ENCODE peak calls at places on chromosome 12, in five cellular contexts. Z, S, Q, J and D are unnamed samples.

GRCh38 chr12:13586361-13586760 is 389.8 kb downstream of the EMP1 start:
- DNase-seq in Z (no peak), S (no peak), Q (no peak), J (no peak), D (no peak)

GRCh38 chr12:47207005-47207717 is 127.4 kb upstream of the AMIGO2 start:
- DNase-seq in Z (peak; percentile 80), S (peak; percentile 5), Q (no peak), J (no peak), D (peak; percentile 66)

GRCh38 chr12:91877022-91877421 is 268.6 kb downstream of the BTG1 start:
- DNase-seq in Z (no peak), S (peak; percentile 87), Q (peak; percentile 67), J (peak; percentile 20), D (peak; percentile 65)

GRCh38 chr12:70663838-70664237 is 26.6 kb upstream of the PTPRB start:
- DNase-seq in Z (no peak), S (no peak), Q (no peak), J (no peak), D (no peak)

GRCh38 chr12:116528498-116528897 is 30.7 kb upstream of the MAP1LC3B2 start:
- DNase-seq in Z (no peak), S (no peak), Q (no peak), J (no peak), D (no peak)

GRCh38 chr12:43812926-43813325 is 6.8 kb upstream of the TWF1 start:
- DNase-seq in Z (no peak), S (no peak), Q (no peak), J (no peak), D (no peak)

GRCh38 chr12:57261385-57261784 is 10.4 kb upstream of the STAC3 start:
- DNase-seq in Z (no peak), S (no peak), Q (no peak), J (no peak), D (no peak)

GRCh38 chr12:45232771-45233372 is 17.0 kb downstream of the ANO6 start:
- DNase-seq in Z (no peak), S (peak; percentile 97), Q (peak; percentile 73), J (peak; percentile 69), D (no peak)

GRCh38 chr12:115943630-115944391 is 333.7 kb downstream of the MED13L start:
- DNase-seq in Z (no peak), S (no peak), Q (no peak), J (no peak), D (peak; percentile 72)

GRCh38 chr12:65965358-65965757 is 141.1 kb downstream of the HMGA2 start:
- DNase-seq in Z (no peak), S (no peak), Q (no peak), J (no peak), D (no peak)

GRCh38 chr12:20696181-20696580 is 1.0 kb downstream of the SLCO1C1 start:
- DNase-seq in Z (no peak), S (no peak), Q (peak; percentile 51), J (no peak), D (no peak)

GRCh38 chr12:121626853-121627623 is 708 bp downstream of the ORAI1 start:
- DNase-seq in Z (peak; percentile 90), S (peak; percentile 80), Q (peak; percentile 86), J (peak; percentile 60), D (peak; percentile 86)

GRCh38 chr12:121373748-121374147 is 21.5 kb upstream of the ANAPC5 start:
- DNase-seq in Z (no peak), S (no peak), Q (no peak), J (no peak), D (no peak)

GRCh38 chr12:111157486-111157885 is 211.4 kb downstream of the PHETA1 start:
- DNase-seq in Z (no peak), S (no peak), Q (no peak), J (no peak), D (no peak)

GRCh38 chr12:51536159-51536558 is 54.9 kb upstream of the SCN8A start:
- DNase-seq in Z (no peak), S (no peak), Q (no peak), J (no peak), D (no peak)
- TF ChIP-seq CTCF in Z (no peak), S (no peak), Q (no peak), J (no peak), D (no peak)

GRCh38 chr12:124386059-124386458 is 91.2 kb downstream of the RFLNA start:
- DNase-seq in Z (no peak), S (no peak), Q (no peak), J (peak; percentile 46), D (no peak)
- H3K4me1 ChIP-seq in Z (peaks cover 42% of the 10 kb centered on the region), S (peaks cover 77% of the 10 kb centered on the region), Q (peaks cover 84% of the 10 kb centered on the region), J (peaks cover 27% of the 10 kb centered on the region), D (peaks cover 67% of the 10 kb centered on the region)

GRCh38 chr12:25074113-25074512 is 120.8 kb downstream of the DNAI7 start:
- DNase-seq in Z (no peak), S (no peak), Q (no peak), J (no peak), D (no peak)

GRCh38 chr12:25072901-25073645 is 121.9 kb downstream of the DNAI7 start:
- DNase-seq in Z (no peak), S (no peak), Q (no peak), J (no peak), D (no peak)

GRCh38 chr12:25071366-25071765 is 122.5 kb upstream of the BCAT1 start:
- DNase-seq in Z (no peak), S (peak; percentile 42), Q (no peak), J (no peak), D (no peak)

GRCh38 chr12:25065035-25065434 is 116.1 kb upstream of the BCAT1 start:
- DNase-seq in Z (no peak), S (no peak), Q (no peak), J (no peak), D (no peak)

DNA sequence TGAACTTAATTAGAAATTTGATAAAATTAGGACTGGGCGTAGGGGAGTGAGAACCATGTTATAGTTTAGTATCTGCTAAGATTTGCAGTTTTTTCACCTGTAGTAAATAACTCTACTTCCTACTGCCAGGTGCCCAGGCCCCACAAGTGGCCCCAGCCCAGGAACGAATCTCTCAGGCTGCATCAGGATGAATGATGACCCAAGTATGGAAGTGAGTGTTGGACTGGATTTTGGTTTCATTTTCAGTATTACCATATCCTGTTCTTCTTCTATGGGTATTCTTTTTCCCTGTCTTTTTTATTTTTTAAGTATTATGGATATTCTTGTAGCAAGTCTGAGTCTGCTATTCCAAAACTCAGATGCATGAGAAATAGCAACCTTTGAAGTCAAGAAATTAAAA is 120.3 kb upstream of the BCAT1 start:
- DNase-seq in Z (no peak), S (no peak), Q (no peak), J (no peak), D (no peak)
- TF ChIP-seq CTCF in Z (no peak), S (no peak), Q (no peak), J (no peak), D (no peak)

DNA sequence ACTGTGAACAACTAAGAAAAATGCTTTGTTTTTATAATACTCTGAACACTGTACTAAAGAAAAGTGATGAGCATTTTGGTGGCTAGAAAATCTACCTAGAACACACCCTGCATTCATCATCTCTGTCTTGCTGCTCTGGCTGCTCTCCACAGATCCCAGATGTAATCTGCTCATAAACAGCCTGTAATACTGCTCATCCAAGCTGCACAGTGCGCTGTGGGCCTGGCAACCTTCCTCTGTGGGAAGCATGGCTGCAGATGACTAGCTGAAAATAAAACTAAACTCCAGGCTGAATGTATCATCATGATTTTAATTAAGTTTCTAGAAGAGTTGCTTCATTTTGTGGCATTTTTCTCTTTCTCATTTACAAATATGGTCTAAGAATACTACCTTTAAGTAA is 200.7 kb downstream of the SLC2A13 start:
- DNase-seq in Z (no peak), S (no peak), Q (peak; percentile 88), J (peak; percentile 85), D (no peak)
- H3K4me1 ChIP-seq in Z (no peaks in the 10 kb centered on the region), S (peaks cover 11% of the 10 kb centered on the region), Q (peaks cover 14% of the 10 kb centered on the region), J (peaks cover 8% of the 10 kb centered on the region), D (no peaks in the 10 kb centered on the region)

DNA sequence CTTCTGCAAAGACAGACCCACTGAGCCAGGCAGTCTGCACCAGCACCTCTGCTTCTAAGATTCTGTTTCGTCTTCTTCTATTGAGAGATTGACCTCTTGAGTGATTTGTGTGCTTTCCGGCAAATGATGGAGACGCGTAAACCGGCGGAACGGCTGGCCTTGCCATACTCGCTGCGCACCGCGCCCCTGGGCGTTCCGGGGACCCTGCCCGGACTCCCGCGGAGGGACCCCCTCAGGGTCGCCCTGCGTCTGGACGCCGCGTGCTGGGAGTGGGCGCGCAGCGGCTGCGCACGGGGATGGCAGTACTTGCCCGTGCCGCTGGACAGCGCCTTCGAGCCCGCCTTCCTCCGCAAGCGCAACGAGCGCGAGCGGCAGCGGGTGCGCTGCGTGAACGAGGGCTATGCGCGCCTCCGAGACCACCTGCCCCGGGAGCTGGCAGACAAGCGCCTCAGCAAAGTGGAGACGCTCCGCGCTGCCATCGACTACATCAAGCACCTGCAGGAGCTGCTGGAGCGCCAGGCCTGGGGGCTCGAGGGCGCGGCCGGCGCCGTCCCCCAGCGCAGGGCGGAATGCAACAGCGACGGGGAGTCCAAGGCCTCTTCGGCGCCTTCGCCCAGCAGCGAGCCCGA is 703 bp downstream of the ASCL4 start:
- DNase-seq in Z (peak; percentile 74), S (no peak), Q (no peak), J (no peak), D (peak; percentile 64)
- TF ChIP-seq CTCF in Z (no peak), S (no peak), Q (no peak), J (no peak), D (no peak)